ENCODE peak calls at places on chromosomes 2 and 18, in six cellular contexts. R is activated CD4-positive, alpha-beta memory T cell treated with anti-CD3 and anti-CD28 coated beads, Interleukin-2, amount 10 ng/mL, durations not matched to agents 7 days and 5 days; Q is pancreas; Z is colonic mucosa; N is heart left ventricle; X is kidney tubule cell. J is an unnamed sample.

GRCh38 chr2:20534913-20535801 is 88.3 kb downstream of the RHOB start:
- DNase-seq in N (peak), X (no peak), Q (no peak), Z (no peak), R (no peak), J (no peak)

GRCh38 chr2:216554286-216554685 is 55.6 kb downstream of the RPL37A start:
- DNase-seq in Z (no peak), X (no peak), R (no peak), N (no peak), Q (no peak), J (no peak)

GRCh38 chr2:17934721-17935120 is 56.3 kb downstream of the KCNS3 start:
- DNase-seq in X (peak), Z (no peak), N (no peak), R (no peak), Q (no peak), J (peak)

GRCh38 chr2:238596571-238597551 is 170.1 kb downstream of the ASB1 start:
- DNase-seq in X (peak), Z (no peak), N (peak), Q (peak), R (no peak), J (peak)

GRCh38 chr18:58202406-58202730 is 158.3 kb downstream of the NEDD4L start:
- DNase-seq in N (no peak), X (peak), Q (no peak), R (no peak), Z (peak), J (peak)

GRCh38 chr2:26088038-26088643 is 54.3 kb downstream of the RAB10 start:
- DNase-seq in N (no peak), X (no peak), Z (no peak), Q (no peak), R (no peak), J (peak)

GRCh38 chr2:240957656-240958365 is 40.6 kb upstream of the SNED1 start:
- DNase-seq in R (peak), X (no peak), Z (peak), N (peak), Q (peak), J (no peak)

GRCh38 chr18:23530195-23530594 is 26.9 kb downstream of the RMC1 start:
- DNase-seq in R (no peak), Q (no peak), X (no peak), Z (no peak), N (no peak), J (no peak)

GRCh38 chr2:120719471-120719870 is 16.2 kb upstream of the GLI2 start:
- DNase-seq in R (no peak), Z (no peak), X (no peak), Q (no peak), N (no peak), J (no peak)

GRCh38 chr2:52570716-52571115 is 1196.9 kb upstream of the CHAC2 start:
- DNase-seq in Z (no peak), N (no peak), R (no peak), Q (no peak), X (no peak), J (no peak)

GRCh38 chr2:48723125-48723524 is 32.4 kb downstream of the LHCGR start:
- DNase-seq in Q (no peak), Z (no peak), X (peak), N (no peak), R (no peak), J (peak)

GRCh38 chr2:57890462-57890861 is 156.1 kb upstream of the VRK2 start:
- DNase-seq in N (no peak), Z (no peak), R (no peak), Q (no peak), X (peak), J (peak)

GRCh38 chr2:100178085-100178788 is 35.8 kb upstream of the AFF3 start:
- DNase-seq in X (peak), R (peak), Q (no peak), N (no peak), Z (peak), J (peak)

GRCh38 chr2:73987109-73987947 is 2.6 kb downstream of the TET3 start:
- DNase-seq in R (peak), Q (peak), Z (peak), N (peak), X (peak), J (peak)

GRCh38 chr2:202317080-202317859 is 51.7 kb downstream of the NOP58 start:
- DNase-seq in Z (peak), R (no peak), Q (peak), X (peak), N (peak), J (peak)

GRCh38 chr2:106097370-106098000 is 96.6 kb downstream of the UXS1 start:
- DNase-seq in Z (no peak), N (no peak), Q (no peak), R (no peak), X (no peak), J (no peak)

GRCh38 chr2:199922856-199923255 is 11.8 kb downstream of the C2orf69 start:
- DNase-seq in Z (no peak), Q (no peak), X (peak), N (no peak), R (no peak), J (peak)

GRCh38 chr2:67446504-67446911 is 49.4 kb downstream of the ETAA1 start:
- DNase-seq in R (no peak), X (peak), Q (no peak), Z (no peak), N (no peak), J (peak)

GRCh38 chr2:177165731-177166711 is 46.6 kb upstream of the HNRNPA3 start:
- DNase-seq in N (no peak), X (peak), Z (peak), Q (no peak), R (no peak), J (peak)

GRCh38 chr18:63883617-63884016 is 3.9 kb upstream of the SERPINB2 start:
- DNase-seq in R (no peak), N (no peak), Z (no peak), Q (no peak), X (no peak), J (peak)

GRCh38 chr2:216927163-216927562 is 67.3 kb upstream of the TNP1 start:
- DNase-seq in X (no peak), R (no peak), N (no peak), Q (no peak), Z (no peak), J (no peak)

GRCh38 chr2:84980263-84980983 is 9.5 kb downstream of the KCMF1 start:
- DNase-seq in Z (no peak), X (peak), R (no peak), N (no peak), Q (no peak), J (no peak)

GRCh38 chr18:42706029-42706608 is 409.4 kb downstream of the RIT2 start:
- DNase-seq in N (no peak), Z (no peak), R (no peak), Q (no peak), X (no peak), J (no peak)

GRCh38 chr2:181457741-181458425 is 697 bp downstream of the ITGA4 start:
- DNase-seq in Z (peak), X (no peak), Q (peak), N (peak), R (peak), J (peak)

GRCh38 chr2:216015722-216016464 is 2.5 kb upstream of the MREG start:
- DNase-seq in N (no peak), Z (no peak), R (peak), Q (no peak), X (peak), J (no peak)

GRCh38 chr2:218381916-218382366 is at the start of gene SLC11A1:
- DNase-seq in N (peak), R (no peak), Z (no peak), X (no peak), Q (no peak), J (no peak)

GRCh38 chr18:13563390-13563805 is 163.0 kb downstream of the FAM210A start:
- DNase-seq in R (no peak), X (peak), Q (no peak), N (no peak), Z (no peak), J (peak)